ENCODE peak calls at places on chromosome 20, in eight cellular contexts. One of them, this sample, is unnamed.
A peak's percentile ranks its signal among the peaks of the same experiment; 100 is the strongest.

GRCh38 chr20:56964886-56965285 is 301.6 kb downstream of the BMP7 start:
- DNase-seq in A549: no peak
- DNase-seq in sigmoid colon: no peak
- DNase-seq in AG04450: no peak
- DNase-seq in fibroblast of lung: no peak
- DNase-seq in psoas muscle: no peak
- DNase-seq in heart right ventricle: no peak
- DNase-seq in adrenal gland: no peak
- DNase-seq in this sample: no peak

GRCh38 chr20:23625236-23625964 is 12.4 kb downstream of the CST3 start:
- DNase-seq in A549: no peak
- DNase-seq in sigmoid colon: no peak
- DNase-seq in AG04450: no peak
- DNase-seq in fibroblast of lung: no peak
- DNase-seq in psoas muscle: no peak
- DNase-seq in heart right ventricle: no peak
- DNase-seq in adrenal gland: no peak
- DNase-seq in this sample: no peak

GRCh38 chr20:48728042-48728837 is 99.6 kb downstream of the PREX1 start:
- DNase-seq in A549: no peak
- DNase-seq in sigmoid colon: peak; percentile 69
- DNase-seq in AG04450: no peak
- DNase-seq in fibroblast of lung: no peak
- DNase-seq in psoas muscle: no peak
- DNase-seq in heart right ventricle: no peak
- DNase-seq in adrenal gland: no peak
- DNase-seq in this sample: no peak

GRCh38 chr20:58096880-58097813 is 131.3 kb downstream of the ANKRD60 start:
- DNase-seq in A549: no peak
- DNase-seq in sigmoid colon: no peak
- DNase-seq in AG04450: no peak
- DNase-seq in fibroblast of lung: no peak
- DNase-seq in psoas muscle: no peak
- DNase-seq in heart right ventricle: no peak
- DNase-seq in adrenal gland: no peak
- DNase-seq in this sample: no peak

GRCh38 chr20:43694763-43695162 is 27.8 kb downstream of the MYBL2 start:
- DNase-seq in A549: no peak
- DNase-seq in sigmoid colon: no peak
- DNase-seq in AG04450: no peak
- DNase-seq in fibroblast of lung: no peak
- DNase-seq in psoas muscle: no peak
- DNase-seq in heart right ventricle: no peak
- DNase-seq in adrenal gland: no peak
- DNase-seq in this sample: no peak

GRCh38 chr20:1718604-1719384 is 61.2 kb upstream of the SIRPG start:
- DNase-seq in A549: peak; percentile 14
- DNase-seq in sigmoid colon: peak; percentile 80
- DNase-seq in AG04450: no peak
- DNase-seq in fibroblast of lung: peak; percentile 90
- DNase-seq in psoas muscle: peak; percentile 73
- DNase-seq in heart right ventricle: no peak
- DNase-seq in adrenal gland: peak; percentile 84
- DNase-seq in this sample: no peak

GRCh38 chr20:25258828-25259227 is 10.9 kb downstream of the PYGB start:
- DNase-seq in A549: no peak
- DNase-seq in sigmoid colon: no peak
- DNase-seq in AG04450: no peak
- DNase-seq in fibroblast of lung: no peak
- DNase-seq in psoas muscle: no peak
- DNase-seq in heart right ventricle: no peak
- DNase-seq in adrenal gland: no peak
- DNase-seq in this sample: no peak

GRCh38 chr20:25273541-25274358 is 25.9 kb downstream of the PYGB start:
- DNase-seq in A549: no peak
- DNase-seq in sigmoid colon: peak; percentile 86
- DNase-seq in AG04450: no peak
- DNase-seq in fibroblast of lung: no peak
- DNase-seq in psoas muscle: peak; percentile 31
- DNase-seq in heart right ventricle: peak; percentile 3
- DNase-seq in adrenal gland: peak; percentile 44
- DNase-seq in this sample: peak; percentile 0

GRCh38 chr20:47785321-47785899 is at the start of gene SULF2:
- DNase-seq in A549: no peak
- DNase-seq in sigmoid colon: no peak
- DNase-seq in AG04450: no peak
- DNase-seq in fibroblast of lung: peak; percentile 52
- DNase-seq in psoas muscle: peak; percentile 47
- DNase-seq in heart right ventricle: peak; percentile 41
- DNase-seq in adrenal gland: no peak
- DNase-seq in this sample: peak; percentile 31

GRCh38 chr20:47133809-47134456 is 222.6 kb downstream of the ZMYND8 start:
- DNase-seq in A549: peak; percentile 59
- DNase-seq in sigmoid colon: peak; percentile 59
- DNase-seq in AG04450: no peak
- DNase-seq in fibroblast of lung: peak; percentile 73
- DNase-seq in psoas muscle: peak; percentile 25
- DNase-seq in heart right ventricle: no peak
- DNase-seq in adrenal gland: peak; percentile 48
- DNase-seq in this sample: peak; percentile 73

GRCh38 chr20:64222851-64223525 is 32.6 kb upstream of the PCMTD2 start:
- DNase-seq in A549: no peak
- DNase-seq in sigmoid colon: no peak
- DNase-seq in AG04450: no peak
- DNase-seq in fibroblast of lung: peak; percentile 10
- DNase-seq in psoas muscle: no peak
- DNase-seq in heart right ventricle: no peak
- DNase-seq in adrenal gland: no peak
- DNase-seq in this sample: peak; percentile 82

GRCh38 chr20:23666189-23666588 is 22.6 kb downstream of the CST4 start:
- DNase-seq in A549: peak; percentile 9
- DNase-seq in sigmoid colon: no peak
- DNase-seq in AG04450: no peak
- DNase-seq in fibroblast of lung: no peak
- DNase-seq in psoas muscle: no peak
- DNase-seq in heart right ventricle: no peak
- DNase-seq in adrenal gland: no peak
- DNase-seq in this sample: no peak

GRCh38 chr20:37693203-37693602 is 627 bp upstream of the CTNNBL1 start:
- DNase-seq in A549: no peak
- DNase-seq in sigmoid colon: no peak
- DNase-seq in AG04450: no peak
- DNase-seq in fibroblast of lung: no peak
- DNase-seq in psoas muscle: no peak
- DNase-seq in heart right ventricle: no peak
- DNase-seq in adrenal gland: no peak
- DNase-seq in this sample: no peak

GRCh38 chr20:37692447-37693166 is 1.2 kb upstream of the CTNNBL1 start:
- DNase-seq in A549: no peak
- DNase-seq in sigmoid colon: no peak
- DNase-seq in AG04450: no peak
- DNase-seq in fibroblast of lung: no peak
- DNase-seq in psoas muscle: no peak
- DNase-seq in heart right ventricle: no peak
- DNase-seq in adrenal gland: no peak
- DNase-seq in this sample: no peak

GRCh38 chr20:37695684-37696342 is 2.0 kb downstream of the CTNNBL1 start:
- DNase-seq in A549: no peak
- DNase-seq in sigmoid colon: no peak
- DNase-seq in AG04450: no peak
- DNase-seq in fibroblast of lung: no peak
- DNase-seq in psoas muscle: no peak
- DNase-seq in heart right ventricle: no peak
- DNase-seq in adrenal gland: no peak
- DNase-seq in this sample: no peak

GRCh38 chr20:37690626-37691369 is 3.0 kb upstream of the CTNNBL1 start:
- DNase-seq in A549: no peak
- DNase-seq in sigmoid colon: no peak
- DNase-seq in AG04450: no peak
- DNase-seq in fibroblast of lung: no peak
- DNase-seq in psoas muscle: no peak
- DNase-seq in heart right ventricle: no peak
- DNase-seq in adrenal gland: no peak
- DNase-seq in this sample: no peak

DNA sequence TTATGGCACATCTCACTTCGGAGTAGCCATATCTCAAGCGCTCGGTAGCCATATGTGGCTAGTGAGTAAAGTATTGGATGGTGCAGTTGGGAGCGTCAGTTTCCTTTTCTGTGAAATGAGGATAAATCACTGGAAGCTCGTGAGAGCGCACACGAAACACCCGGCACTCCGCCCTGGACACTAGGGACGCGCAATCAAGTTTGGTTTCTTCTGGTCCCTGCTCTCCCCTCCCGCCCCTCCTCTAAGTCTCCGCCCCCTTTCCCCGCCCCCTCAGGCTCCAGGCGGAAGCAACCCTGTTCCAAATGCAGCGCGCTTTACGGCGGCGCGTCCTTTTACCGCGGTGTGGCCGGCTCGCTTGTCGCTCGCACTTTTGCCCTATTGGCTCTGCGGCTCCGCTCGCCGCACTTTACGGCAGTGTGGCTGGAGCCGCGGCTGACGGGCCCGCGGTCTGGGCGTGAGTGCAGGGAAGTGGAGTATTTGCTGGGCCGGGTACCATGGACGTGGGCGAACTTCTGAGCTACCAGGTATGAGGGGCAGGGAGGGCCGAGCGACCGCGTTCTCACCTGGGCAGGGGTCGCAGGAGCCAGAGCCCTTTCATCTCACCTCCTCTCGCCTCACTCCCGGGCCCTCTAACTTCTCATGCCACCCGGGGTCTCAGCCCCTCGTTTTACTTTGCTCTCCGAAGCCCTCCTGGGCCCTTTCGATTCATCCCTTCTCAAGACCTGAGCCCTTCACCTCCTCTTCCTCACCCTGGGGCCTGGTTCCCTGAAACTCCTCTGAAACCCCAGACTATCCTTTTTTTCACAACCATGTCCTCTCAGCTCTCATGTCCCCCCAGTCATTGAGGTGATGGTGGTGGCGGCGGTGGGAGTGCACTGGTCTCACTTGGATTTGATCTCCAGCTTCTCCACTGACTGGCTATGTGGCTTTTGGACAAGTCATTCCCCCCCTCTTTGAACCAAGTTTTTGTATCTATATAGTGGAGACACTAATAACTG is at the start of gene CTNNBL1:
- DNase-seq in A549: peak; percentile 97
- DNase-seq in sigmoid colon: peak; percentile 98
- DNase-seq in AG04450: peak; percentile 87
- DNase-seq in fibroblast of lung: peak; percentile 97
- DNase-seq in psoas muscle: peak; percentile 99
- DNase-seq in heart right ventricle: peak; percentile 98
- DNase-seq in adrenal gland: peak; percentile 98
- DNase-seq in this sample: peak; percentile 98
- TF ChIP-seq CTCF in A549: no peak
- TF ChIP-seq CTCF in sigmoid colon: no peak
- TF ChIP-seq CTCF in AG04450: no peak
- TF ChIP-seq CTCF in fibroblast of lung: peak; percentile 6
- TF ChIP-seq CTCF in psoas muscle: no peak
- TF ChIP-seq CTCF in heart right ventricle: no peak
- TF ChIP-seq CTCF in adrenal gland: no peak
- TF ChIP-seq CTCF in this sample: no peak

GRCh38 chr20:32152421-32153155 is 43.1 kb downstream of the TM9SF4 start:
- DNase-seq in A549: no peak
- DNase-seq in sigmoid colon: peak; percentile 37
- DNase-seq in AG04450: no peak
- DNase-seq in fibroblast of lung: no peak
- DNase-seq in psoas muscle: no peak
- DNase-seq in heart right ventricle: no peak
- DNase-seq in adrenal gland: no peak
- DNase-seq in this sample: no peak
- H3K4me3 ChIP-seq in A549: no peak overlapping the region
- H3K4me3 ChIP-seq in sigmoid colon: no peak overlapping the region
- H3K4me3 ChIP-seq in AG04450: no peak overlapping the region
- H3K4me3 ChIP-seq in fibroblast of lung: no peak overlapping the region
- H3K4me3 ChIP-seq in psoas muscle: no peak overlapping the region
- H3K4me3 ChIP-seq in heart right ventricle: no peak overlapping the region
- H3K4me3 ChIP-seq in adrenal gland: no peak overlapping the region
- H3K4me3 ChIP-seq in this sample: no peak overlapping the region

DNA sequence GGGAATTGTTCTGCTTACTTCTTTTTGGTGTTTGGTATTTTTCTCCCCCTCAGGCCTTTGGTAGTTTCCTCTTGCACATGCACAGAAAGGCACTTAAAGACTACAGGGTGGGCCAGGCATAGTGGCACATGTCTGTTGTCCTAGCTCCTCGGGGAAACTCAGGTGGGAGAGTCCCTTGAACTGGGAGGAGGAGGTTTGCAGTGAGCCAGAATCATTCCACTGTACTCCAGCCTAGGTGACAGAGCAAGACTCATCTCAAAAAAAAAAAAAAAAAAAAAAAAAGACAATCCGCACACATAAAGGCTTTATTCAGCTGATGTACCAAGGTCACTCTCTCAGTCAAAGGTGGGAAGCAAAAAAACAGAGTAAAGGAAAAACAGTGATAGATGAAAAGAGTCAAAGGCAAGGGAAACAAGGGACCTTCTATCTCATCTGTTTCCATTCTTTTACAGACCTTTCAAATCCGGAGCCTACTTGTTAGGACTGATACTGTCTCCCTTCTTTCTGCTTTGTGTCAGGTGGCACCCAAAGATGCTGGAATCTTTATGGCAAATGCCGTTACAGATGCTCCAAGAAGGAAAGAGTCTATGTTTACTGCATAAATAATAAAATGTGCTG is 9.2 kb downstream of the DEFB123 start:
- DNase-seq in A549: no peak
- DNase-seq in sigmoid colon: no peak
- DNase-seq in AG04450: no peak
- DNase-seq in fibroblast of lung: no peak
- DNase-seq in psoas muscle: no peak
- DNase-seq in heart right ventricle: no peak
- DNase-seq in adrenal gland: no peak
- DNase-seq in this sample: no peak
- H3K9me3 ChIP-seq in A549: no peaks in the 10 kb centered on the region
- H3K9me3 ChIP-seq in sigmoid colon: no peaks in the 10 kb centered on the region
- H3K9me3 ChIP-seq in AG04450: no peaks in the 10 kb centered on the region
- H3K9me3 ChIP-seq in fibroblast of lung: no peaks in the 10 kb centered on the region
- H3K9me3 ChIP-seq in psoas muscle: no peaks in the 10 kb centered on the region
- H3K9me3 ChIP-seq in heart right ventricle: no peaks in the 10 kb centered on the region
- H3K9me3 ChIP-seq in adrenal gland: no peaks in the 10 kb centered on the region
- H3K9me3 ChIP-seq in this sample: no peaks in the 10 kb centered on the region

GRCh38 chr20:35345189-35345588 is 53.0 kb upstream of the FAM83C start:
- DNase-seq in A549: no peak
- DNase-seq in sigmoid colon: no peak
- DNase-seq in AG04450: no peak
- DNase-seq in fibroblast of lung: no peak
- DNase-seq in psoas muscle: no peak
- DNase-seq in heart right ventricle: no peak
- DNase-seq in adrenal gland: no peak
- DNase-seq in this sample: no peak

GRCh38 chr20:35341366-35342028 is 49.3 kb upstream of the FAM83C start:
- DNase-seq in A549: no peak
- DNase-seq in sigmoid colon: no peak
- DNase-seq in AG04450: no peak
- DNase-seq in fibroblast of lung: peak; percentile 83
- DNase-seq in psoas muscle: no peak
- DNase-seq in heart right ventricle: no peak
- DNase-seq in adrenal gland: no peak
- DNase-seq in this sample: no peak

GRCh38 chr20:35340436-35340835 is 48.2 kb upstream of the FAM83C start:
- DNase-seq in A549: no peak
- DNase-seq in sigmoid colon: no peak
- DNase-seq in AG04450: no peak
- DNase-seq in fibroblast of lung: no peak
- DNase-seq in psoas muscle: no peak
- DNase-seq in heart right ventricle: no peak
- DNase-seq in adrenal gland: no peak
- DNase-seq in this sample: no peak

GRCh38 chr20:35344354-35344837 is 52.2 kb upstream of the FAM83C start:
- DNase-seq in A549: peak; percentile 63
- DNase-seq in sigmoid colon: no peak
- DNase-seq in AG04450: peak; percentile 70
- DNase-seq in fibroblast of lung: peak; percentile 91
- DNase-seq in psoas muscle: peak; percentile 63
- DNase-seq in heart right ventricle: peak; percentile 16
- DNase-seq in adrenal gland: peak; percentile 77
- DNase-seq in this sample: no peak

GRCh38 chr20:35342154-35342769 is 50.0 kb upstream of the FAM83C start:
- DNase-seq in A549: no peak
- DNase-seq in sigmoid colon: no peak
- DNase-seq in AG04450: no peak
- DNase-seq in fibroblast of lung: peak; percentile 61
- DNase-seq in psoas muscle: no peak
- DNase-seq in heart right ventricle: no peak
- DNase-seq in adrenal gland: no peak
- DNase-seq in this sample: no peak
- TF ChIP-seq CTCF in A549: no peak
- TF ChIP-seq CTCF in sigmoid colon: no peak
- TF ChIP-seq CTCF in AG04450: peak; percentile 38
- TF ChIP-seq CTCF in fibroblast of lung: peak; percentile 51
- TF ChIP-seq CTCF in psoas muscle: peak; percentile 42
- TF ChIP-seq CTCF in heart right ventricle: peak; percentile 38
- TF ChIP-seq CTCF in adrenal gland: no peak
- TF ChIP-seq CTCF in this sample: no peak